ENCODE peak calls at places on chromosomes 6 and 20, in six cellular contexts. D is H1, M is IMR-90, T is mesenchymal stem cell, A is neuronal stem cell, N is trophoblast cell. K is an unnamed sample.

GRCh38 chr6:76230711-76231110 is 158.2 kb upstream of the IMPG1 start:
- DNase-seq in M (no peak), D (no peak), N (peak), T (no peak), A (no peak), K (peak)

GRCh38 chr6:129153257-129153656 is 270.3 kb downstream of the LAMA2 start:
- DNase-seq in T (no peak), D (no peak), M (no peak), A (no peak), N (no peak), K (no peak)

GRCh38 chr20:23622839-23623343 is 14.9 kb downstream of the CST3 start:
- DNase-seq in N (peak), A (no peak), T (peak), D (no peak), M (peak), K (peak)

GRCh38 chr20:57104113-57104512 is 162.3 kb downstream of the BMP7 start:
- DNase-seq in M (no peak), T (no peak), D (no peak), N (no peak), A (no peak), K (no peak)

GRCh38 chr6:90940812-90941481 is 354.1 kb upstream of the MAP3K7 start:
- DNase-seq in D (no peak), N (peak), M (peak), A (peak), T (peak), K (peak)

GRCh38 chr20:11852801-11853200 is 64.9 kb upstream of the BTBD3 start:
- DNase-seq in T (no peak), N (peak), D (no peak), A (no peak), M (peak), K (no peak)

GRCh38 chr20:25867776-25868649 is 171.4 kb upstream of the ZNF337 start:
- DNase-seq in T (peak), D (no peak), M (peak), N (peak), A (no peak), K (peak)

GRCh38 chr6:56046576-56046975 is 171.2 kb upstream of the BMP5 start:
- DNase-seq in N (peak), D (no peak), T (peak), M (peak), A (no peak), K (no peak)

GRCh38 chr6:93417421-93417996 is 1.9 kb downstream of the EPHA7 start:
- DNase-seq in N (no peak), M (no peak), D (no peak), T (peak), A (peak), K (no peak)

GRCh38 chr20:54257090-54257816 is 49.4 kb downstream of the PFDN4 start:
- DNase-seq in D (peak), M (peak), N (peak), A (no peak), T (no peak), K (peak)

GRCh38 chr6:20800229-20800628 is 266.0 kb downstream of the CDKAL1 start:
- DNase-seq in N (no peak), M (no peak), T (no peak), A (no peak), D (no peak), K (no peak)

GRCh38 chr6:159608961-159609673 is 83.9 kb downstream of the SOD2 start:
- DNase-seq in D (peak), N (peak), T (no peak), M (peak), A (no peak), K (peak)

GRCh38 chr6:117237561-117237960 is 27.8 kb upstream of the VGLL2 start:
- DNase-seq in T (no peak), A (no peak), N (peak), D (no peak), M (no peak), K (no peak)

GRCh38 chr6:117229870-117230269 is 35.5 kb upstream of the VGLL2 start:
- DNase-seq in N (no peak), D (no peak), A (no peak), T (no peak), M (no peak), K (no peak)

GRCh38 chr6:117231466-117231865 is 33.9 kb upstream of the VGLL2 start:
- DNase-seq in T (no peak), M (no peak), D (no peak), N (no peak), A (no peak), K (no peak)

GRCh38 chr6:117232191-117232590 is 33.2 kb upstream of the VGLL2 start:
- DNase-seq in M (no peak), D (no peak), T (no peak), A (no peak), N (no peak), K (no peak)

GRCh38 chr6:117233146-117233545 is 32.2 kb upstream of the VGLL2 start:
- DNase-seq in D (no peak), M (no peak), T (no peak), A (no peak), N (peak), K (no peak)
- H3K27ac ChIP-seq in D (no peak), M (no peak), T (no peak), A (no peak), N (no peak), K (no peak)

DNA sequence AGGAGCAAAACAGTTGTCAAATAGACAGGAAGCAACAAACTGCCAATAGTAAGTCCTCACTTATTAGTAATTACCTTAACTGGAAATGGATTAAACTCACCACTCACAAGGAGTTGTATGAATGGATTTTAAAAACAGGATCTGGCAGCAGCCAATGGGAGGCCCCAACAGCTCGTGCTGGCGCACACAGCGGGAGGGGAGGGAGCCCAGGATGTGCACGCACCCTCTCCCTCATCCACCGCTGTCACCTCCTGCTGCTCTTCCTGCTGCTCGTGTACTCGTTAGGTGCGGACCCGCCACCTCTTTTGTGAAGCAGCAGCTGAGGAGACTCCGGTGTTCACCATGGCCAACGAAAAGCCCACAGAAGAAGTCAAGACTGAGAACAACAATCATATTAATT is at the start of gene SUMO4:
- DNase-seq in T (no peak), N (no peak), M (no peak), D (no peak), A (no peak), K (no peak)
- H2BK5ac ChIP-seq in T (no peak), N (no peak), M (no peak), D (no peak), A (no peak), K (no peak)

DNA sequence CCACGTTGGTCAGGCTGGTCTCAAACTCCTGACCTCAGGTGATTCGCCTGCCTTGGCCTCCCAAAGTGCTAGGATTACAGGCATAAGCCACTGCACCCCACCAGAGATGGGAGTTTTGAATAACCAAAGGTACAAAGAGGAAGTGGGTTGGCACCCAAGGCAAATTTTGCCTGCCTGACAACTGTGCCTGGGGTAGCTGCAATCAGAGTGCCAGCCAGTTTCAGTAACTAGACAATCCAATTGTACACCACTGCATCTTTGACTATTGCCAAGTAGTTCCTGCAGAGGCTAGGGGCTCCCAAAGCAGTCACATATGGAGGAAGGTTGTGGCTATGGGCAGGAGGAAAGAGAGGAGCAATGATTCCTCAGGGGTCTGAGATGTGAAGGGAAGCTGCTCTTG is 16.6 kb downstream of the ZC3H12D start:
- DNase-seq in T (no peak), D (no peak), M (no peak), A (no peak), N (no peak), K (no peak)
- H3K4me3 ChIP-seq in T (no peak), D (no peak), M (no peak), A (no peak), N (no peak), K (no peak)

GRCh38 chr6:24859132-24859531 is 60.4 kb upstream of the ARMH2 start:
- DNase-seq in N (no peak), A (no peak), T (no peak), D (no peak), M (no peak), K (no peak)

GRCh38 chr6:24858154-24858801 is 59.6 kb upstream of the ARMH2 start:
- DNase-seq in D (no peak), N (no peak), A (no peak), M (no peak), T (peak), K (no peak)

GRCh38 chr6:24855389-24856245 is 56.9 kb upstream of the ARMH2 start:
- DNase-seq in M (peak), N (peak), A (peak), T (peak), D (peak), K (peak)

GRCh38 chr6:24856246-24856599 is 57.5 kb upstream of the ARMH2 start:
- DNase-seq in D (no peak), A (no peak), T (no peak), M (no peak), N (no peak), K (no peak)

GRCh38 chr6:24856954-24857670 is 58.4 kb upstream of the ARMH2 start:
- DNase-seq in A (no peak), M (no peak), N (no peak), D (no peak), T (no peak), K (no peak)
- H3K27ac ChIP-seq in A (no peak), M (no peak), N (no peak), D (no peak), T (no peak), K (no peak)

GRCh38 chr6:126076992-126077664 is 90.8 kb downstream of the TRMT11 start:
- DNase-seq in T (no peak), A (no peak), N (no peak), M (no peak), D (no peak), K (no peak)
- H2BK5ac ChIP-seq in T (no peak), A (no peak), N (no peak), M (no peak), D (no peak), K (no peak)

GRCh38 chr6:110884321-110884720 is 9.7 kb downstream of the AMD1 start:
- DNase-seq in N (no peak), T (no peak), D (no peak), A (no peak), M (no peak), K (no peak)

GRCh38 chr6:110881929-110882629 is 7.5 kb downstream of the AMD1 start:
- DNase-seq in N (no peak), A (no peak), D (no peak), M (peak), T (peak), K (no peak)

GRCh38 chr6:110880651-110881050 is 6.1 kb downstream of the AMD1 start:
- DNase-seq in M (no peak), T (no peak), A (no peak), D (no peak), N (no peak), K (no peak)

GRCh38 chr6:110885526-110885925 is 10.9 kb downstream of the AMD1 start:
- DNase-seq in M (no peak), A (no peak), T (no peak), D (no peak), N (no peak), K (no peak)

DNA sequence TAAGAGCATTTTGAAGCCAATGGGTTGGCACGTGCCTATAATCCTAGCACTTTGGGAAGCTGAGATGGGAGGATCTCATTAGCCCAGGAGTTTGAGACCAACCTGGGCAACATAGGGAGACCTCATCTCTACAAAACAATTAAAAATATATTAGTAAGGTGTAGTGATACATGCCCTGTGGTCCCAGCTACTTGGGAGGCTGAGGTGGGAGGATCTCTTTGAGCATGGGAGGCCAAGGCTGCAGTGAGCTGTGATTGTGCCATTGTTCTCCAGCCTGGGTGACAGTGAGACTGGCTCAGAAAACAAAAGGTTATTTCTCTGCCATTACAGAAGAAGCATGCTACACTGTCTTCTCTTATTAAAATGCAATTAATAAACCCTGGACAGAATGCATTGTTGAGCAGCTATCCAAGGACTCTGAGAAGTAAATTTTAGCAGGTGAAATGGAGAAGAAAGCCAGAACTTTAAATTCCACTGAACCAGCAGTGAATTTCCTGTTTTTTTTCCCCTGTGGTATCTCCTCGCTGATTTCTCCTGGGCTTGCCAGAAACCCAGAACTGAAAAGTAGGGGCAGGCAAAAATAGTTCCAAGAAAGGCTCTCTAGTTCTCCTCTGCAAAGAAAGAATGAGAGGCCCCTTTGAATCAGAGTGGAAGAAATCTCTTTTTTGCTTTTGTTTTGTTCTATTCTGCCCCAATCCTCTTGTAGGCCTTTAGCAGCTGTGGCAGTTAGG is 8.4 kb downstream of the AMD1 start:
- DNase-seq in D (no peak), N (no peak), M (no peak), T (no peak), A (no peak), K (no peak)
- H3K4me3 ChIP-seq in D (no peak), N (no peak), M (no peak), T (no peak), A (no peak), K (no peak)

K was measured in mesendoderm.